ENCODE peak calls at places on chromosome 1, in five cellular contexts. X is BJ, U is cardiac fibroblast, Z is LoVo, E is neural progenitor cell. B is an unnamed sample.

GRCh38 chr1:223776075-223776814 is 63.9 kb downstream of the CAPN2 start:
- DNase-seq in E (no peak), X (peak; percentile 35), U (peak; percentile 75), Z (peak; percentile 34), B (no peak)

GRCh38 chr1:40092241-40092640 is 4.8 kb downstream of the PPT1 start:
- DNase-seq in U (no peak), E (no peak), Z (no peak), X (no peak), B (no peak)

GRCh38 chr1:219119839-219120238 is 53.8 kb upstream of the LYPLAL1 start:
- DNase-seq in Z (no peak), X (peak; percentile 51), E (no peak), U (peak; percentile 23), B (no peak)

GRCh38 chr1:174206148-174206826 is 47.0 kb downstream of the RABGAP1L start:
- DNase-seq in X (no peak), U (no peak), E (no peak), Z (no peak), B (no peak)

GRCh38 chr1:19852036-19852435 is 30.2 kb upstream of the OTUD3 start:
- DNase-seq in X (no peak), E (no peak), U (no peak), Z (no peak), B (no peak)

GRCh38 chr1:21451212-21451611 is 11.3 kb downstream of the NBPF3 start:
- DNase-seq in E (no peak), U (peak; percentile 65), X (peak; percentile 67), Z (no peak), B (no peak)

GRCh38 chr1:244035358-244035757 is 15.7 kb upstream of the ZBTB18 start:
- DNase-seq in U (no peak), X (no peak), E (no peak), Z (no peak), B (no peak)

GRCh38 chr1:150065184-150065871 is 2.2 kb upstream of the VPS45 start:
- DNase-seq in Z (peak; percentile 16), E (no peak), U (peak; percentile 63), X (peak; percentile 39), B (no peak)

GRCh38 chr1:41851589-41851988 is 67.1 kb downstream of the HIVEP3 start:
- DNase-seq in X (no peak), E (no peak), U (peak; percentile 78), Z (no peak), B (no peak)

GRCh38 chr1:86423473-86423872 is 498 bp upstream of the CLCA2 start:
- DNase-seq in Z (no peak), U (no peak), E (no peak), X (no peak), B (no peak)

GRCh38 chr1:183600136-183600535 is 9.9 kb upstream of the NCF2 start:
- DNase-seq in X (no peak), U (peak; percentile 93), Z (no peak), E (no peak), B (no peak)

GRCh38 chr1:59432531-59433439 is 135.9 kb downstream of the FGGY start:
- DNase-seq in X (no peak), Z (no peak), U (no peak), E (no peak), B (no peak)

GRCh38 chr1:208461680-208462079 is 217.5 kb upstream of the PLXNA2 start:
- DNase-seq in E (peak; percentile 33), Z (no peak), U (no peak), X (no peak), B (no peak)

GRCh38 chr1:5764959-5765358 is 227.3 kb downstream of the NPHP4 start:
- DNase-seq in E (no peak), X (no peak), U (no peak), Z (no peak), B (no peak)

GRCh38 chr1:3548156-3548893 is 63.0 kb downstream of the MEGF6 start:
- DNase-seq in Z (no peak), X (no peak), E (peak; percentile 31), U (peak; percentile 67), B (no peak)

GRCh38 chr1:230753191-230753585 is 6.0 kb downstream of the CAPN9 start:
- DNase-seq in E (no peak), X (no peak), Z (no peak), U (no peak), B (no peak)

GRCh38 chr1:203180611-203181330 is 5.1 kb upstream of the MYBPH start:
- DNase-seq in Z (no peak), X (no peak), E (no peak), U (no peak), B (no peak)

GRCh38 chr1:29985376-29985945 is 737.9 kb downstream of the MATN1 start:
- DNase-seq in E (no peak), X (no peak), Z (no peak), U (no peak), B (no peak)

GRCh38 chr1:27476222-27476621 is 13.7 kb downstream of the WASF2 start:
- DNase-seq in Z (no peak), X (no peak), E (no peak), U (no peak), B (no peak)

GRCh38 chr1:160827418-160827817 is 31.4 kb downstream of the LY9 start:
- DNase-seq in X (no peak), Z (peak; percentile 47), U (peak; percentile 58), E (no peak), B (no peak)

GRCh38 chr1:202976633-202977032 is 9.6 kb upstream of the CYB5R1 start:
- DNase-seq in Z (no peak), E (no peak), U (no peak), X (no peak), B (no peak)

GRCh38 chr1:241934181-241934815 is 23.3 kb upstream of the BECN2 start:
- DNase-seq in U (peak; percentile 1), X (peak; percentile 23), Z (no peak), E (peak; percentile 76), B (no peak)

B was measured in heart left ventricle.